ENCODE peak calls at places on chromosome 1, in nine cellular contexts. U is left colon; C is effector memory CD8-positive, alpha-beta T cell; K is stromal cell of bone marrow; T is HCT116; O is activated CD8-positive, alpha-beta memory T cell treated with anti-CD3 and anti-CD28 coated beads, Interleukin-2, amount 50 U/mL, for 4 hours; F is GM23248; S is activated CD4-positive, alpha-beta T cell treated with anti-CD3 and anti-CD28 coated beads for 1 hour; Z is stimulated activated CD4-positive, alpha-beta T cell treated with anti-CD3 and anti-CD28 coated beads, Interleukin-4, amount 100 ng/mL, for 1 hour. X is an unnamed sample.

GRCh38 chr1:173206816-173207595 is at the start of gene TNFSF4:
- DNase-seq in U (peak; percentile 18), C (no peak), K (no peak), T (no peak), O (no peak), F (peak; percentile 62), S (no peak), Z (peak; percentile 20), X (peak; percentile 74)

GRCh38 chr1:26520339-26520738 is 9.2 kb upstream of the RPS6KA1 start:
- DNase-seq in U (no peak), C (no peak), K (no peak), T (no peak), O (no peak), F (no peak), S (no peak), Z (no peak), X (no peak)

GRCh38 chr1:53526451-53527101 is 67.4 kb downstream of the DMRTB1 start:
- DNase-seq in U (peak; percentile 25), C (no peak), K (peak; percentile 38), T (no peak), O (no peak), F (peak; percentile 71), S (no peak), Z (no peak), X (no peak)

GRCh38 chr1:213972141-213972540 is 15.6 kb upstream of the PROX1 start:
- DNase-seq in U (no peak), C (no peak), K (no peak), T (no peak), O (no peak), F (no peak), S (no peak), Z (no peak), X (no peak)

GRCh38 chr1:161096514-161096913 is 1.6 kb upstream of the KLHDC9 start:
- DNase-seq in U (no peak), C (no peak), K (peak; percentile 75), T (no peak), O (no peak), F (peak; percentile 91), S (no peak), Z (no peak), X (no peak)

GRCh38 chr1:84141177-84142003 is 2.7 kb upstream of the PRKACB start:
- DNase-seq in U (no peak), C (no peak), K (no peak), T (no peak), O (no peak), F (peak; percentile 54), S (no peak), Z (no peak), X (no peak)

GRCh38 chr1:43426221-43426620 is 27.5 kb downstream of the HYI start:
- DNase-seq in U (no peak), C (no peak), K (no peak), T (no peak), O (no peak), F (no peak), S (no peak), Z (no peak), X (no peak)

GRCh38 chr1:241605146-241605805 is 34.9 kb downstream of the CHML start:
- DNase-seq in U (no peak), C (no peak), K (no peak), T (no peak), O (no peak), F (no peak), S (no peak), Z (no peak), X (no peak)

GRCh38 chr1:238063454-238063853 is 172.7 kb upstream of the ZP4 start:
- DNase-seq in U (no peak), C (no peak), K (peak; percentile 27), T (no peak), O (no peak), F (no peak), S (no peak), Z (no peak), X (no peak)

GRCh38 chr1:239287296-239287695 is 99.1 kb upstream of the CHRM3 start:
- DNase-seq in U (no peak), C (no peak), K (no peak), T (no peak), O (no peak), F (no peak), S (no peak), Z (no peak), X (no peak)